ENCODE peak calls at places on chromosomes 3 and 15, in eight cellular contexts. R, P, I, Q, W, L, A and J are unnamed samples.

GRCh38 chr3:38649500-38650247 is at the start of gene SCN5A:
- DNase-seq in R (no peak), P (peak; percentile 55), I (peak; percentile 63), Q (peak; percentile 28), W (no peak), L (peak; percentile 33), A (no peak), J (peak; percentile 59)

GRCh38 chr3:146416366-146416765 is 53.0 kb downstream of the PLSCR2 start:
- DNase-seq in R (no peak), P (no peak), I (no peak), Q (no peak), W (no peak), L (no peak), A (no peak), J (no peak)

GRCh38 chr15:25838871-25839195 is 24.3 kb downstream of the ATP10A start:
- DNase-seq in R (no peak), P (no peak), I (no peak), Q (no peak), W (no peak), L (no peak), A (no peak), J (no peak)

GRCh38 chr15:84634228-84634837 is 19.8 kb downstream of the WDR73 start:
- DNase-seq in R (no peak), P (no peak), I (no peak), Q (no peak), W (no peak), L (no peak), A (no peak), J (no peak)

GRCh38 chr3:51708216-51708845 is 1.5 kb downstream of the GRM2 start:
- DNase-seq in R (no peak), P (no peak), I (peak; percentile 50), Q (no peak), W (no peak), L (no peak), A (no peak), J (peak; percentile 24)

GRCh38 chr15:52112203-52112750 is 298 bp downstream of the BCL2L10 start:
- DNase-seq in R (no peak), P (no peak), I (no peak), Q (no peak), W (no peak), L (peak; percentile 28), A (no peak), J (no peak)

GRCh38 chr3:161208931-161209330 is 12.2 kb upstream of the NMD3 start:
- DNase-seq in R (no peak), P (no peak), I (no peak), Q (peak; percentile 2), W (no peak), L (no peak), A (no peak), J (no peak)

GRCh38 chr3:126551066-126551838 is 7.5 kb downstream of the C3orf22 start:
- DNase-seq in R (no peak), P (peak; percentile 1), I (peak; percentile 56), Q (peak; percentile 43), W (no peak), L (no peak), A (no peak), J (peak; percentile 67)

GRCh38 chr15:77347197-77347596 is 72.7 kb downstream of the PEAK1 start:
- DNase-seq in R (no peak), P (no peak), I (no peak), Q (no peak), W (no peak), L (no peak), A (peak; percentile 65), J (no peak)

GRCh38 chr15:82530006-82530405 is 10.3 kb downstream of the RPS17 start:
- DNase-seq in R (no peak), P (peak; percentile 11), I (no peak), Q (no peak), W (no peak), L (no peak), A (no peak), J (no peak)

GRCh38 chr3:132283440-132283839 is 33.8 kb upstream of the ACP3 start:
- DNase-seq in R (no peak), P (no peak), I (no peak), Q (no peak), W (no peak), L (no peak), A (no peak), J (no peak)

GRCh38 chr15:26394801-26395200 is 378.1 kb downstream of the GABRB3 start:
- DNase-seq in R (no peak), P (no peak), I (no peak), Q (no peak), W (no peak), L (no peak), A (no peak), J (no peak)

GRCh38 chr3:16534914-16535301 is 21.4 kb upstream of the RFTN1 start:
- DNase-seq in R (no peak), P (no peak), I (no peak), Q (no peak), W (no peak), L (no peak), A (no peak), J (no peak)

GRCh38 chr15:67855842-67856241 is 16.0 kb upstream of the RNU6-1 start:
- DNase-seq in R (no peak), P (no peak), I (no peak), Q (no peak), W (no peak), L (no peak), A (no peak), J (no peak)

GRCh38 chr15:69812881-69813280 is 284.8 kb downstream of the TLE3 start:
- DNase-seq in R (no peak), P (no peak), I (no peak), Q (no peak), W (no peak), L (no peak), A (no peak), J (no peak)

GRCh38 chr15:49045691-49046112 is 544 bp downstream of the SECISBP2L start:
- DNase-seq in R (no peak), P (no peak), I (no peak), Q (peak; percentile 26), W (no peak), L (no peak), A (peak; percentile 46), J (no peak)

GRCh38 chr3:50807266-50807665 is 132.5 kb downstream of the DOCK3 start:
- DNase-seq in R (no peak), P (peak; percentile 69), I (no peak), Q (no peak), W (no peak), L (no peak), A (peak; percentile 52), J (no peak)

GRCh38 chr3:141415959-141416358 is 47.7 kb downstream of the ZBTB38 start:
- DNase-seq in R (no peak), P (no peak), I (no peak), Q (no peak), W (no peak), L (no peak), A (no peak), J (no peak)

GRCh38 chr15:38611228-38611627 is 46.6 kb upstream of the RASGRP1 start:
- DNase-seq in R (no peak), P (no peak), I (no peak), Q (no peak), W (no peak), L (peak; percentile 41), A (no peak), J (no peak)

GRCh38 chr3:169245631-169246030 is 417.9 kb downstream of the MECOM start:
- DNase-seq in R (no peak), P (no peak), I (no peak), Q (no peak), W (no peak), L (no peak), A (no peak), J (no peak)

GRCh38 chr3:16476636-16477035 is 36.9 kb downstream of the RFTN1 start:
- DNase-seq in R (no peak), P (no peak), I (no peak), Q (peak; percentile 17), W (peak; percentile 95), L (peak; percentile 30), A (peak; percentile 20), J (no peak)

GRCh38 chr3:183664913-183665381 is 29.5 kb downstream of the KLHL24 start:
- DNase-seq in R (no peak), P (no peak), I (no peak), Q (peak; percentile 57), W (peak; percentile 78), L (no peak), A (peak; percentile 90), J (no peak)

GRCh38 chr15:35481992-35482391 is 64.0 kb downstream of the DPH6 start:
- DNase-seq in R (no peak), P (no peak), I (no peak), Q (peak; percentile 83), W (peak; percentile 21), L (no peak), A (peak; percentile 95), J (no peak)

GRCh38 chr15:90638241-90638691 is 78.9 kb upstream of the BLM start:
- DNase-seq in R (no peak), P (no peak), I (no peak), Q (no peak), W (no peak), L (no peak), A (no peak), J (no peak)

GRCh38 chr3:111910806-111911205 is 51.7 kb downstream of the PHLDB2 start:
- DNase-seq in R (no peak), P (no peak), I (no peak), Q (no peak), W (no peak), L (no peak), A (no peak), J (no peak)

DNA sequence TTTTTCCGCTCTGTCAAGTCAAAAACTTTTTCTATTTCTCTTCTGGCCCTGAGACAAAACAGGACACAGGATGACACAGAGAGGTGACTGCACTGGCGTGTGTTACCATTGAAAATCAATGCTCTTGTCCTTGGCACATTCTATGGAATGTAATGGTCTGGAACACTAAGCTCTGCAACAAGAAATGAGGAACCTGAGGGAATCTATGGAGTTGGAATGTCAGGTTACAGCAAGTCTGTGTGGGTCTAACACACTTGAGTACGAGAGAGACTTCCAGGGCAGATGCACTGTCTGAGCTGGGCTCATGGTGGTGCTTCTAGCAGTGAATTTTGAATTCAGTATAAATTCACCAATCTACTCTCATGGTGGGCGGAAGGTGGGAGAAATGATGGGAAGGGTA is 508.3 kb downstream of the TUSC7 start:
- DNase-seq in R (no peak), P (no peak), I (no peak), Q (no peak), W (no peak), L (no peak), A (no peak), J (no peak)
- H3K4me3 ChIP-seq in R (no peak overlapping the region), P (no peak overlapping the region), I (no peak overlapping the region), Q (no peak overlapping the region), W (no peak overlapping the region), L (no peak overlapping the region), A (no peak overlapping the region), J (no peak overlapping the region)

GRCh38 chr15:79610021-79610420 is 177.9 kb downstream of the MINAR1 start:
- DNase-seq in R (no peak), P (no peak), I (no peak), Q (no peak), W (no peak), L (no peak), A (no peak), J (no peak)
- H3K27me3 ChIP-seq in R (no peaks in the 10 kb centered on the region), P (no peaks in the 10 kb centered on the region), I (no peaks in the 10 kb centered on the region), Q (no peaks in the 10 kb centered on the region), W (peaks cover 18% of the 10 kb centered on the region), L (no peaks in the 10 kb centered on the region), A (no peaks in the 10 kb centered on the region), J (peaks cover 2% of the 10 kb centered on the region)

GRCh38 chr15:76150508-76150907 is 90.7 kb downstream of the TMEM266 start:
- DNase-seq in R (no peak), P (peak; percentile 59), I (no peak), Q (peak; percentile 69), W (no peak), L (no peak), A (no peak), J (no peak)
- H3K4me3 ChIP-seq in R (no peak overlapping the region), P (no peak overlapping the region), I (no peak overlapping the region), Q (no peak overlapping the region), W (no peak overlapping the region), L (no peak overlapping the region), A (no peak overlapping the region), J (no peak overlapping the region)

GRCh38 chr15:74134387-74135027 is 4.1 kb downstream of the ISLR2 start:
- DNase-seq in R (no peak), P (peak; percentile 65), I (peak; percentile 73), Q (peak; percentile 35), W (no peak), L (no peak), A (no peak), J (peak; percentile 79)
- H3K27me3 ChIP-seq in R (peaks cover 79% of the 10 kb centered on the region), P (no peaks in the 10 kb centered on the region), I (peaks cover 62% of the 10 kb centered on the region), Q (peaks cover 32% of the 10 kb centered on the region), W (peaks cover 91% of the 10 kb centered on the region), L (peaks cover 44% of the 10 kb centered on the region), A (peaks cover 65% of the 10 kb centered on the region), J (no peaks in the 10 kb centered on the region)